ENCODE peak calls at places on chromosomes 16 and 17, in five cellular contexts. G is astrocyte of the cerebellum, H is fibroblast of pulmonary artery, J is HS-27A, V is astrocyte of the spinal cord. M is an unnamed sample.

GRCh38 chr16:53034306-53034705 is 18.4 kb downstream of the CHD9NB start:
- DNase-seq in G (no peak), H (no peak), J (no peak), V (no peak), M (no peak)

GRCh38 chr17:6450926-6451717 is 6.9 kb downstream of the PIMREG start:
- DNase-seq in G (no peak), H (no peak), J (no peak), V (no peak), M (no peak)

GRCh38 chr16:14057878-14058382 is 13.2 kb upstream of the MRTFB start:
- DNase-seq in G (peak), H (peak), J (no peak), V (peak), M (no peak)

GRCh38 chr16:58222532-58223316 is 24.8 kb upstream of the CSNK2A2 start:
- DNase-seq in G (no peak), H (peak), J (no peak), V (peak), M (no peak)

GRCh38 chr16:67844441-67844840 is 2.3 kb upstream of the NUTF2 start:
- DNase-seq in G (no peak), H (peak), J (no peak), V (no peak), M (no peak)

GRCh38 chr16:2675021-2675420 is 7.3 kb upstream of the KCTD5 start:
- DNase-seq in G (no peak), H (no peak), J (no peak), V (no peak), M (no peak)

GRCh38 chr17:73343168-73343634 is 31.4 kb upstream of the CDC42EP4 start:
- DNase-seq in G (no peak), H (peak), J (no peak), V (peak), M (no peak)

GRCh38 chr16:24116989-24117388 is 139.1 kb upstream of the CACNG3 start:
- DNase-seq in G (no peak), H (no peak), J (no peak), V (no peak), M (no peak)

GRCh38 chr17:31525801-31526549 is 134.5 kb downstream of the RAB11FIP4 start:
- DNase-seq in G (no peak), H (no peak), J (no peak), V (no peak), M (no peak)

GRCh38 chr16:88888778-88889387 is 22.4 kb upstream of the PABPN1L start:
- DNase-seq in G (no peak), H (no peak), J (no peak), V (no peak), M (no peak)

GRCh38 chr16:17229131-17229530 is 241.6 kb downstream of the XYLT1 start:
- DNase-seq in G (no peak), H (no peak), J (no peak), V (no peak), M (no peak)